ENCODE peak calls at places on chromosomes 2 and 18, in five cellular contexts. Q, T, Y, M and U are unnamed samples.

GRCh38 chr2:121335294-121336290 is 50.6 kb upstream of the TFCP2L1 start:
- DNase-seq in Q (no peak), T (no peak), Y (no peak), M (no peak), U (no peak)

GRCh38 chr2:102262218-102263129 is 48.9 kb upstream of the IL1RL1 start:
- DNase-seq in Q (peak), T (no peak), Y (no peak), M (peak), U (no peak)

GRCh38 chr18:79106084-79106483 is 36.9 kb downstream of the ATP9B start:
- DNase-seq in Q (no peak), T (no peak), Y (no peak), M (no peak), U (no peak)

GRCh38 chr2:103289101-103289725 is 527.4 kb downstream of the TMEM182 start:
- DNase-seq in Q (no peak), T (no peak), Y (no peak), M (no peak), U (no peak)

GRCh38 chr2:30756051-30756719 is 51.1 kb downstream of the CAPN13 start:
- DNase-seq in Q (peak), T (no peak), Y (no peak), M (no peak), U (no peak)

GRCh38 chr18:29225351-29225750 is 1048.4 kb upstream of the CDH2 start:
- DNase-seq in Q (peak), T (no peak), Y (no peak), M (no peak), U (no peak)

GRCh38 chr2:239291505-239292350 is 109.1 kb downstream of the HDAC4 start:
- DNase-seq in Q (no peak), T (no peak), Y (no peak), M (no peak), U (no peak)

GRCh38 chr2:241560181-241560882 is 1.8 kb downstream of the BOK start:
- DNase-seq in Q (no peak), T (no peak), Y (no peak), M (no peak), U (no peak)

GRCh38 chr2:103161456-103162289 is 399.8 kb downstream of the TMEM182 start:
- DNase-seq in Q (peak), T (no peak), Y (no peak), M (peak), U (peak)

GRCh38 chr2:143398701-143399260 is 269.6 kb downstream of the ARHGAP15 start:
- DNase-seq in Q (no peak), T (no peak), Y (no peak), M (no peak), U (no peak)

GRCh38 chr2:191234456-191234855 is 10.7 kb upstream of the MYO1B start:
- DNase-seq in Q (peak), T (no peak), Y (no peak), M (no peak), U (no peak)

GRCh38 chr2:25822190-25823117 is 55.8 kb downstream of the ASXL2 start:
- DNase-seq in Q (peak), T (peak), Y (peak), M (no peak), U (no peak)

GRCh38 chr2:238158807-238159539 is at the start of gene ERFE:
- DNase-seq in Q (no peak), T (peak), Y (no peak), M (peak), U (peak)

GRCh38 chr18:48815581-48816324 is 135.0 kb downstream of the SMAD7 start:
- DNase-seq in Q (no peak), T (no peak), Y (no peak), M (no peak), U (no peak)

GRCh38 chr2:29487967-29488550 is 372.8 kb downstream of the CLIP4 start:
- DNase-seq in Q (peak), T (no peak), Y (no peak), M (no peak), U (no peak)

GRCh38 chr2:23698733-23699391 is 228.1 kb downstream of the ATAD2B start:
- DNase-seq in Q (no peak), T (no peak), Y (no peak), M (no peak), U (no peak)

GRCh38 chr18:58997811-58998337 is 133.2 kb downstream of the ZNF532 start:
- DNase-seq in Q (peak), T (no peak), Y (no peak), M (no peak), U (peak)

GRCh38 chr2:189522435-189523151 is 58.0 kb downstream of the SLC40A1 start:
- DNase-seq in Q (peak), T (no peak), Y (no peak), M (no peak), U (no peak)

GRCh38 chr2:189408294-189408693 is 33.0 kb upstream of the WDR75 start:
- DNase-seq in Q (no peak), T (no peak), Y (no peak), M (no peak), U (no peak)

GRCh38 chr2:233258211-233258610 is 6.7 kb downstream of the ATG16L1 start:
- DNase-seq in Q (no peak), T (no peak), Y (no peak), M (no peak), U (no peak)

GRCh38 chr2:62201307-62201706 is 5.4 kb downstream of the B3GNT2 start:
- DNase-seq in Q (peak), T (no peak), Y (no peak), M (no peak), U (no peak)

GRCh38 chr2:241052677-241053360 is 49.3 kb downstream of the MTERF4 start:
- DNase-seq in Q (no peak), T (no peak), Y (no peak), M (no peak), U (peak)

GRCh38 chr2:67782443-67782842 is 280.4 kb downstream of the C1D start:
- DNase-seq in Q (peak), T (no peak), Y (no peak), M (no peak), U (peak)

GRCh38 chr2:953975-954686 is 3.5 kb downstream of the SNTG2 start:
- DNase-seq in Q (peak), T (no peak), Y (no peak), M (no peak), U (peak)

GRCh38 chr2:210399440-210400041 is 77.0 kb downstream of the LANCL1 start:
- DNase-seq in Q (no peak), T (no peak), Y (no peak), M (no peak), U (no peak)

GRCh38 chr2:111100765-111101162 is 19.9 kb upstream of the BCL2L11 start:
- DNase-seq in Q (no peak), T (no peak), Y (no peak), M (peak), U (no peak)

GRCh38 chr2:17135619-17136018 is 382.6 kb downstream of the RAD51AP2 start:
- DNase-seq in Q (no peak), T (no peak), Y (no peak), M (no peak), U (no peak)

GRCh38 chr18:73850782-73851181 is 296.9 kb downstream of the FBXO15 start:
- DNase-seq in Q (no peak), T (no peak), Y (no peak), M (no peak), U (no peak)

GRCh38 chr18:57942090-57942489 is 101.9 kb upstream of the NEDD4L start:
- DNase-seq in Q (no peak), T (no peak), Y (no peak), M (no peak), U (no peak)

GRCh38 chr2:129857200-129857599 is 122.3 kb upstream of the RAB6C start:
- DNase-seq in Q (no peak), T (no peak), Y (no peak), M (no peak), U (no peak)

GRCh38 chr18:25464211-25464610 is 112.2 kb upstream of the ZNF521 start:
- DNase-seq in Q (peak), T (no peak), Y (no peak), M (no peak), U (peak)

GRCh38 chr18:12657849-12658829 is at the start of gene SPIRE1:
- DNase-seq in Q (peak), T (peak), Y (no peak), M (peak), U (peak)

GRCh38 chr2:68646303-68646702 is 2.9 kb downstream of the PROKR1 start:
- DNase-seq in Q (no peak), T (no peak), Y (no peak), M (peak), U (no peak)

GRCh38 chr18:6219116-6219717 is 195.5 kb downstream of the L3MBTL4 start:
- DNase-seq in Q (peak), T (no peak), Y (no peak), M (peak), U (peak)